ENCODE peak calls at places on chromosomes 4 and X, in eight cellular contexts. A, Y, X, B, O, E, I and J are unnamed samples.

GRCh38 chrX:122582280-122582679 is 601.8 kb upstream of the GRIA3 start:
- DNase-seq in X (no peak), Y (peak; percentile 76), O (no peak), I (no peak), B (no peak), E (no peak), A (no peak), J (no peak)

GRCh38 chr4:53498712-53499111 is 92.6 kb downstream of the LNX1 start:
- DNase-seq in E (no peak), O (no peak), A (no peak), X (no peak), B (no peak), Y (no peak), I (no peak), J (no peak)

GRCh38 chr4:153114771-153115321 is 89.4 kb upstream of the TRIM2 start:
- DNase-seq in E (peak; percentile 73), O (no peak), B (no peak), I (no peak), A (no peak), X (peak; percentile 12), Y (peak; percentile 82), J (peak; percentile 71)

GRCh38 chr4:58475097-58475496 is 1364.9 kb upstream of the IGFBP7 start:
- DNase-seq in X (no peak), A (no peak), E (no peak), I (no peak), B (no peak), Y (no peak), O (no peak), J (no peak)

GRCh38 chr4:128416921-128417320 is 129.3 kb upstream of the PGRMC2 start:
- DNase-seq in E (no peak), X (no peak), A (no peak), O (no peak), I (no peak), B (no peak), Y (no peak), J (no peak)

GRCh38 chrX:23981222-23981621 is 45.8 kb downstream of the KLHL15 start:
- DNase-seq in E (no peak), X (no peak), I (no peak), A (no peak), O (no peak), Y (no peak), B (no peak), J (no peak)

GRCh38 chrX:68978211-68978780 is 149.5 kb downstream of the EFNB1 start:
- DNase-seq in X (no peak), Y (peak; percentile 10), A (no peak), B (no peak), I (peak; percentile 53), O (no peak), E (no peak), J (no peak)

GRCh38 chr4:82099863-82100579 is 273.8 kb downstream of the HNRNPD start:
- DNase-seq in Y (no peak), B (no peak), O (no peak), I (no peak), X (no peak), E (no peak), A (no peak), J (no peak)

GRCh38 chrX:115624916-115625315 is 63.9 kb downstream of the PLS3 start:
- DNase-seq in B (no peak), Y (no peak), A (no peak), E (no peak), I (no peak), X (no peak), O (no peak), J (no peak)

GRCh38 chrX:9258346-9259104 is 206.3 kb upstream of the TBL1X start:
- DNase-seq in A (no peak), B (no peak), X (no peak), O (no peak), I (no peak), Y (no peak), E (no peak), J (no peak)

GRCh38 chrX:100083146-100083715 is 326.8 kb downstream of the PCDH19 start:
- DNase-seq in X (no peak), E (no peak), O (no peak), I (no peak), A (no peak), Y (no peak), B (no peak), J (no peak)

GRCh38 chrX:113512700-113513395 is 672.2 kb upstream of the AMOT start:
- DNase-seq in O (no peak), X (peak; percentile 6), E (peak; percentile 55), A (no peak), Y (peak; percentile 70), B (no peak), I (no peak), J (peak; percentile 85)

GRCh38 chrX:13697440-13697839 is 8.5 kb downstream of the RAB9A start:
- DNase-seq in B (no peak), I (no peak), E (no peak), X (no peak), A (no peak), O (no peak), Y (no peak), J (no peak)

GRCh38 chr4:114271031-114271430 is 291.6 kb upstream of the ARSJ start:
- DNase-seq in A (no peak), X (no peak), Y (no peak), O (no peak), B (no peak), I (no peak), E (no peak), J (no peak)

GRCh38 chrX:38041237-38041636 is 34.9 kb downstream of the SYTL5 start:
- DNase-seq in X (no peak), Y (no peak), O (no peak), B (no peak), I (no peak), E (no peak), A (no peak), J (no peak)

GRCh38 chr4:61210186-61210939 is 10.2 kb downstream of the ADGRL3 start:
- DNase-seq in E (no peak), I (no peak), X (no peak), B (no peak), Y (no peak), A (no peak), O (no peak), J (no peak)

GRCh38 chrX:129980043-129980442 is 2.4 kb upstream of the BCORL1 start:
- DNase-seq in B (no peak), X (no peak), A (no peak), Y (peak; percentile 14), I (peak; percentile 38), E (no peak), O (no peak), J (no peak)

GRCh38 chr4:1218892-1219552 is 29.9 kb downstream of the CTBP1 start:
- DNase-seq in A (no peak), E (no peak), X (no peak), I (no peak), O (no peak), Y (no peak), B (no peak), J (no peak)

GRCh38 chr4:154807042-154807630 is 26.1 kb downstream of the RBM46 start:
- DNase-seq in A (peak; percentile 12), X (no peak), I (no peak), Y (peak; percentile 30), O (no peak), E (peak; percentile 16), B (no peak), J (peak; percentile 17)

GRCh38 chr4:140968371-140968770 is 164.9 kb downstream of the RNF150 start:
- DNase-seq in I (no peak), O (no peak), E (no peak), B (no peak), X (no peak), Y (no peak), A (no peak), J (no peak)

GRCh38 chrX:66680451-66680850 is 41.6 kb upstream of the EDA2R start:
- DNase-seq in I (no peak), O (no peak), B (no peak), A (no peak), X (no peak), E (no peak), Y (peak; percentile 15), J (no peak)

GRCh38 chrX:40299028-40299479 is 201.3 kb upstream of the BCOR start:
- DNase-seq in X (no peak), I (no peak), E (no peak), A (no peak), B (no peak), O (no peak), Y (peak; percentile 1), J (no peak)

GRCh38 chrX:38181357-38181756 is 39.3 kb downstream of the SRPX start:
- DNase-seq in I (no peak), A (no peak), E (no peak), B (no peak), Y (no peak), O (no peak), X (no peak), J (no peak)

GRCh38 chrX:40171513-40172168 is 73.9 kb upstream of the BCOR start:
- DNase-seq in Y (peak; percentile 54), E (no peak), O (no peak), I (no peak), X (no peak), A (no peak), B (no peak), J (no peak)

GRCh38 chr4:58136611-58137010 is 1026.4 kb upstream of the IGFBP7 start:
- DNase-seq in B (no peak), A (no peak), I (no peak), O (no peak), Y (no peak), X (no peak), E (no peak), J (no peak)

GRCh38 chr4:1367936-1368289 is 20.9 kb downstream of the UVSSA start:
- DNase-seq in B (no peak), E (no peak), A (no peak), Y (no peak), I (no peak), X (no peak), O (no peak), J (no peak)